ENCODE peak calls at places on chromosome X, in ten cellular contexts. S, T, Q, D, K, H, V, N, U and E are unnamed samples.
A peak's percentile ranks its signal among the peaks of the same experiment; 100 is the strongest.

GRCh38 chrX:131068945-131069719 is 11.0 kb downstream of the ARHGAP36 start:
- DNase-seq in D (no peak), V (peak; percentile 34), Q (no peak), S (peak; percentile 91), N (no peak), H (no peak), K (peak; percentile 1), U (no peak), T (no peak), E (no peak)

GRCh38 chrX:129748265-129748664 is 9.5 kb downstream of the XPNPEP2 start:
- DNase-seq in Q (no peak), K (peak; percentile 4), S (no peak), D (no peak), T (no peak), U (no peak), H (no peak), V (no peak), N (no peak), E (no peak)

GRCh38 chrX:129115104-129115503 is 408.2 kb downstream of the SMARCA1 start:
- DNase-seq in S (peak; percentile 39), Q (no peak), N (no peak), H (no peak), K (peak; percentile 36), T (no peak), U (no peak), V (peak; percentile 11), D (no peak), E (no peak)

GRCh38 chrX:121987163-121987562 is 939.8 kb downstream of the GLUD2 start:
- DNase-seq in Q (no peak), S (no peak), T (no peak), V (no peak), N (no peak), K (peak; percentile 8), H (no peak), D (no peak), U (no peak), E (no peak)

GRCh38 chrX:34521563-34521962 is 135.5 kb downstream of the TMEM47 start:
- DNase-seq in D (no peak), Q (no peak), U (no peak), N (no peak), H (no peak), T (no peak), V (no peak), S (peak; percentile 0), K (peak; percentile 47), E (no peak)

GRCh38 chrX:108224727-108225455 is 133.3 kb downstream of the ATG4A start:
- DNase-seq in V (peak; percentile 18), D (no peak), H (no peak), K (peak; percentile 34), U (peak; percentile 4), N (no peak), T (no peak), Q (no peak), S (peak; percentile 30), E (no peak)

GRCh38 chrX:19028560-19028959 is 44.6 kb upstream of the PHKA2 start:
- DNase-seq in U (no peak), Q (no peak), K (no peak), N (no peak), V (no peak), H (no peak), T (no peak), S (no peak), D (no peak), E (no peak)

GRCh38 chrX:20325786-20326388 is 59.2 kb upstream of the RPS6KA3 start:
- DNase-seq in V (no peak), D (no peak), T (no peak), U (no peak), N (no peak), K (no peak), H (no peak), S (no peak), Q (no peak), E (no peak)

GRCh38 chrX:151722241-151722846 is 6.5 kb downstream of the FATE1 start:
- DNase-seq in T (no peak), D (no peak), V (peak; percentile 30), S (peak; percentile 63), N (no peak), Q (no peak), H (no peak), U (no peak), K (peak; percentile 2), E (no peak)

GRCh38 chrX:78527263-78527662 is 131.9 kb downstream of the RTL3 start:
- DNase-seq in U (no peak), D (no peak), Q (no peak), H (no peak), K (peak; percentile 73), V (no peak), S (no peak), N (no peak), T (no peak), E (no peak)

GRCh38 chrX:129930941-129931410 is 25.0 kb downstream of the UTP14A start:
- DNase-seq in H (no peak), U (no peak), S (no peak), N (no peak), D (no peak), V (no peak), K (no peak), T (no peak), Q (no peak), E (no peak)

GRCh38 chrX:38233891-38234807 is 13.5 kb upstream of the SRPX start:
- DNase-seq in T (no peak), D (no peak), V (no peak), U (no peak), N (no peak), K (peak; percentile 53), S (peak; percentile 6), Q (no peak), H (no peak), E (no peak)

GRCh38 chrX:115649461-115650063 is 88.6 kb downstream of the PLS3 start:
- DNase-seq in Q (no peak), V (no peak), D (no peak), S (no peak), H (no peak), N (no peak), T (no peak), U (no peak), K (no peak), E (no peak)